ENCODE peak calls at places on chromosomes 11 and 22, in six cellular contexts. Y, Q, O, N, H and U are unnamed samples.

GRCh38 chr11:8807544-8808225 is 103.3 kb upstream of the AKIP1 start:
- DNase-seq in Y (no peak), Q (no peak), O (peak), N (no peak), H (no peak), U (no peak)

GRCh38 chr11:17743026-17743807 is 8.6 kb downstream of the KCNC1 start:
- DNase-seq in Y (no peak), Q (no peak), O (peak), N (no peak), H (no peak), U (no peak)

GRCh38 chr11:40328890-40329617 is 1130.4 kb downstream of the LRRC4C start:
- DNase-seq in Y (no peak), Q (no peak), O (no peak), N (peak), H (no peak), U (peak)

GRCh38 chr22:45235101-45235777 is 5.5 kb downstream of the KIAA0930 start:
- DNase-seq in Y (peak), Q (no peak), O (no peak), N (no peak), H (no peak), U (peak)

GRCh38 chr11:61747389-61748285 is 4.8 kb upstream of the MYRF start:
- DNase-seq in Y (peak), Q (no peak), O (peak), N (no peak), H (peak), U (peak)

GRCh38 chr11:16337421-16338213 is 18.7 kb downstream of the SOX6 start:
- DNase-seq in Y (no peak), Q (no peak), O (no peak), N (no peak), H (no peak), U (no peak)

GRCh38 chr22:42869888-42870480 is 12.9 kb upstream of the ARFGAP3 start:
- DNase-seq in Y (no peak), Q (no peak), O (peak), N (no peak), H (no peak), U (no peak)

GRCh38 chr22:44455151-44455962 is 42.7 kb downstream of the RTL6 start:
- DNase-seq in Y (no peak), Q (peak), O (no peak), N (no peak), H (no peak), U (peak)

GRCh38 chr11:45108070-45109064 is 38.1 kb upstream of the PRDM11 start:
- DNase-seq in Y (no peak), Q (no peak), O (no peak), N (no peak), H (no peak), U (no peak)

GRCh38 chr11:66933508-66933907 is 24.7 kb downstream of the PC start:
- DNase-seq in Y (no peak), Q (no peak), O (no peak), N (no peak), H (no peak), U (no peak)

GRCh38 chr11:1382831-1383607 is 6.7 kb upstream of the BRSK2 start:
- DNase-seq in Y (peak), Q (peak), O (peak), N (no peak), H (peak), U (peak)

GRCh38 chr11:11390068-11390775 is 37.2 kb upstream of the CSNK2A3 start:
- DNase-seq in Y (no peak), Q (no peak), O (no peak), N (no peak), H (no peak), U (peak)

GRCh38 chr11:120197254-120197891 is 13.5 kb upstream of the OAF start:
- DNase-seq in Y (no peak), Q (no peak), O (no peak), N (no peak), H (no peak), U (no peak)

GRCh38 chr11:4032097-4032496 is 62.5 kb upstream of the RRM1 start:
- DNase-seq in Y (no peak), Q (no peak), O (no peak), N (no peak), H (no peak), U (peak)